ENCODE peak calls at places on chromosomes 16 and 17, in four cellular contexts. I is GM12878, D is IMR-90, M is K562. X is an unnamed sample.
A peak's percentile ranks its signal among the peaks of the same experiment; 100 is the strongest.

GRCh38 chr16:14193316-14193871 is 122.3 kb downstream of the MRTFB start:
- DNase-seq in I (peak; percentile 21), D (no peak), M (no peak), X (no peak)

GRCh38 chr17:74542166-74542565 is 3.7 kb downstream of the CD300C start:
- DNase-seq in I (no peak), D (no peak), M (no peak), X (no peak)

GRCh38 chr17:81018044-81018802 is 16.7 kb upstream of the BAIAP2 start:
- DNase-seq in I (peak; percentile 4), D (peak; percentile 63), M (peak; percentile 92), X (peak; percentile 65)

GRCh38 chr17:2545393-2545792 is 33.7 kb upstream of the METTL16 start:
- DNase-seq in I (no peak), D (no peak), M (no peak), X (no peak)

GRCh38 chr16:55045329-55046145 is 114.9 kb downstream of the IRX5 start:
- DNase-seq in I (no peak), D (no peak), M (no peak), X (no peak)

GRCh38 chr16:80033783-80034468 is 433.4 kb upstream of the MAF start:
- DNase-seq in I (no peak), D (no peak), M (no peak), X (no peak)

GRCh38 chr16:22194707-22195444 is 11.2 kb upstream of the EEF2K start:
- DNase-seq in I (peak; percentile 49), D (no peak), M (peak; percentile 43), X (no peak)

GRCh38 chr17:65334391-65334790 is 197.2 kb downstream of the RGS9 start:
- DNase-seq in I (no peak), D (no peak), M (no peak), X (no peak)

GRCh38 chr16:61295311-61295710 is 740.9 kb downstream of the CDH8 start:
- DNase-seq in I (no peak), D (no peak), M (no peak), X (no peak)

GRCh38 chr16:29315046-29315445 is 91.5 kb downstream of the NPIPB11 start:
- DNase-seq in I (no peak), D (peak; percentile 31), M (no peak), X (no peak)

GRCh38 chr17:30599424-30600061 is 122.3 kb downstream of the GOSR1 start:
- DNase-seq in I (peak; percentile 7), D (no peak), M (no peak), X (no peak)

GRCh38 chr17:9860851-9861250 is 35.1 kb downstream of the GLP2R start:
- DNase-seq in I (no peak), D (no peak), M (no peak), X (no peak)

GRCh38 chr17:81277421-81277820 is 17.7 kb downstream of the SLC38A10 start:
- DNase-seq in I (no peak), D (peak; percentile 68), M (no peak), X (no peak)

GRCh38 chr16:28992496-28992895 is 7.6 kb downstream of the LAT start:
- DNase-seq in I (no peak), D (no peak), M (no peak), X (no peak)

GRCh38 chr17:30323895-30324319 is 9.9 kb downstream of the TMIGD1 start:
- DNase-seq in I (no peak), D (no peak), M (peak; percentile 45), X (peak; percentile 40)

GRCh38 chr16:86257546-86257945 is 252.8 kb upstream of the FOXF1 start:
- DNase-seq in I (no peak), D (no peak), M (no peak), X (no peak)

GRCh38 chr17:29347831-29348281 is 42.3 kb upstream of the TAOK1 start:
- DNase-seq in I (no peak), D (no peak), M (peak; percentile 10), X (no peak)

GRCh38 chr16:85459529-85460251 is 153.4 kb upstream of the GSE1 start:
- DNase-seq in I (no peak), D (no peak), M (peak; percentile 74), X (no peak)

GRCh38 chr17:82930043-82930923 is 90.5 kb upstream of the ZNF750 start:
- DNase-seq in I (no peak), D (no peak), M (no peak), X (no peak)

GRCh38 chr17:82323514-82324234 is 6.3 kb upstream of the CD7 start:
- DNase-seq in I (no peak), D (no peak), M (peak; percentile 81), X (no peak)

GRCh38 chr16:55369151-55369550 is 45.1 kb downstream of the IRX6 start:
- DNase-seq in I (no peak), D (no peak), M (no peak), X (no peak)

GRCh38 chr17:16534236-16534635 is 34.8 kb downstream of the ZNF287 start:
- DNase-seq in I (no peak), D (no peak), M (no peak), X (no peak)
- TF ChIP-seq FOS in I (no peak), D (no peak), M (no peak), X (no peak)

GRCh38 chr16:73191111-73192046 is 143.5 kb upstream of the ZFHX3 start:
- DNase-seq in I (no peak), D (no peak), M (no peak), X (no peak)
- H3K4me3 ChIP-seq in I (no peak overlapping the region), D (no peak overlapping the region), M (no peak overlapping the region), X (no peak overlapping the region)

GRCh38 chr16:58421529-58421928 is 29.3 kb downstream of the GINS3 start:
- DNase-seq in I (no peak), D (peak; percentile 37), M (no peak), X (no peak)
- TF ChIP-seq FOS in I (no peak), D (no peak), M (no peak), X (no peak)

DNA sequence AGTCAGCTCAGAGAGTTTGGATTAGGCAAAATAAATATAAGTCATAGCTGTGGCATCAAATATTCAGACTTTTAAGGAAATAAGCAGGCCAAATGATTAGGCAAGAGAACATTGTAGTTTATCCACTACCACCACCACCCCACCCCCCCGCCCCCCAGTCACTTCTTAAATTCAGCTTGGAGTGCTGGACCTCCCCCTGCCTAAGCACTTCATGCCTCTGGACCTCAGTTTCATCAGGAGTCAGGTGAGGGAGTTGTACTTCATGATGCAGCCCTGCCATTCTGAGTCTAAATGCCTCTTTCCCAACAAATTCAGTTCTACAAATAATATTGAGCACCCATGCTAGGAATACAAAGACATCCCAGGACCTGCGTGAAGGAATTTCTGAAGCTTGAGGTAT is 2.0 kb downstream of the POLR2C start:
- DNase-seq in I (no peak), D (no peak), M (no peak), X (no peak)
- H3K4me3 ChIP-seq in I (no peak overlapping the region), D (no peak overlapping the region), M (no peak overlapping the region), X (no peak overlapping the region)

GRCh38 chr16:19589106-19589505 is 33.6 kb downstream of the VPS35L start:
- DNase-seq in I (no peak), D (no peak), M (no peak), X (no peak)

GRCh38 chr16:19583665-19584300 is 28.3 kb downstream of the VPS35L start:
- DNase-seq in I (no peak), D (peak; percentile 55), M (peak; percentile 63), X (peak; percentile 60)

GRCh38 chr16:19589771-19590302 is 34.3 kb downstream of the VPS35L start:
- DNase-seq in I (no peak), D (peak; percentile 84), M (no peak), X (peak; percentile 97)

DNA sequence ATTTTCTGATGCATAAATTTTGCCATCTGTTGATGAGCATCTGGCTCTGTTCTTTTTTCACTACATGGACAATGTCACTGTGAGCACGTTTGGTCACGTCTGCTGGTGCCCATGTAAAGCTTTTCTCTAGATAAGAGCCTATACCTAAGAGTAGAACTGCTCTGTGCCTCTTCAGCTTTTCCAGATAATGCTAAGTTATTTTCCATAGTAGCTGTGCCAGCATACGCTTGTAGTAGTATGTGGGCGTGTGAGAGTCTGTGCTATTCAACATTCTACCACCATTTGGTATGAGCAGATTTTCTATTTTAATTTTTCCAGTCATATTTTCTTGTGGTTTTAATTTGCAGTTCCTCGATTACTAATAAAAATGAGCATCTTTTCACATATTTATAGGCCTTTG is 33.2 kb downstream of the VPS35L start:
- DNase-seq in I (no peak), D (no peak), M (no peak), X (peak; percentile 31)
- TF ChIP-seq FOS in I (no peak), D (no peak), M (no peak), X (no peak)

DNA sequence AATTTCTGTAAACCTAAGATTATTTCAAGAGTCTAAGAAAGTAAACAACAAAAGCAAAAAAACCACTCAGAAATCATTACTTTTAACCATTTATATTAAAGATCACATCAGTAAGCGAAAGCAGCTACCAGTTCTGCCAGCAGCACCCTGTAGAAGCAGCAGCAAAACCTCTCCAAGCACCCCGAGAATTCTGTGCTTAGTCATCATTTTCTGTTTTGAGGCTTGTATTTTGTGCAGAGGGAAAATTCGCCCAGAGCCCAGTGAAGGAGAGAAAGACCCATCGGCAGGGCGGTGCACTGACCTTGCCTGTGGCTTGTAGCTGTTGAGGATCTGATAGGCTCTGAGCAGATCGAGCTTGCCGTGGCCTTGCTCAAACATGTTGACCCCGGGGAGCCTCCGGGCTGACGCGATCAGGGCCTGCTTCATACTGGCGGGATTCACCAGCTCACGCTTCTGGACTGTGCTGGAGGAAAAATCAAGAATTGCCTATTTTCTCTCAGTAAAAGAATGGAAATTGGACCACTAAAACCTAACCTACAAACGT is 35.2 kb downstream of the MBTPS1 start:
- DNase-seq in I (no peak), D (no peak), M (no peak), X (no peak)
- H3K4me3 ChIP-seq in I (no peak overlapping the region), D (no peak overlapping the region), M (no peak overlapping the region), X (no peak overlapping the region)

GRCh38 chr16:49343291-49343690 is 30.3 kb upstream of the C16orf78 start:
- DNase-seq in I (no peak), D (no peak), M (no peak), X (no peak)
- TF ChIP-seq FOS in I (no peak), D (no peak), M (no peak), X (no peak)

GRCh38 chr16:51402785-51403184 is 251.7 kb upstream of the SALL1 start:
- DNase-seq in I (no peak), D (no peak), M (no peak), X (no peak)
- H3K4me3 ChIP-seq in I (no peak overlapping the region), D (no peak overlapping the region), M (no peak overlapping the region), X (no peak overlapping the region)

DNA sequence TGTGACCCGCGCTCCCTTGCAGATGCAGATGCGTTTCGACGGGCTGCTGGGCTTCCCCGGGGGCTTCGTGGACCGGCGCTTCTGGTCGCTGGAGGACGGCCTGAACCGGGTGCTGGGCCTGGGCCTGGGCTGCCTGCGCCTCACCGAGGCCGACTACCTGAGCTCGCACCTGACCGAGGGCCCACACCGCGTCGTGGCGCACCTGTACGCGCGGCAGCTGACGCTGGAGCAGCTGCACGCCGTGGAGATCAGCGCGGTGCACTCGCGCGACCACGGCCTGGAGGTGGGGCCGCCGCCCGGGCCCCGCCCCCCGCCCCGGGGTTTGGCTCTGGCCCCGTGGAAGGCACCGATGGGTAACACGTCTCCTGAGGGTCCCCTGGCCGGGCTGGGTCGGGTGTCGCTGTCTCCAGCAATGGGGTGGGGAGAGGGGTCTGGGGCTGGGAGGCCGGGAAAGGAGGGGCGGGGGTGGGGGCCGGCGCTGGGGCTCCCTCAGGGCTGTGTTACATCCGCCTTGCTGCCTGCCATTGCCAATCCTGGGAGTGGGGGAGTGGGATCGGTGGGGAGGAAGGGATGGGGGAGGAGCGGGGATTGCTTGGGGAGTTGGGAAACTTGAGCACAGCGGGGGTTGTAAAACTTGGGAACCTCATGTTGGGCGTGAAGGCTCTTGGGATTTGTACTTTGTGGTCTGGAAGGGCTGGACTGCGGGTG is 748 bp downstream of the NUDT16L1 start:
- DNase-seq in I (no peak), D (peak; percentile 38), M (peak; percentile 55), X (peak; percentile 28)
- TF ChIP-seq FOS in I (no peak), D (no peak), M (no peak), X (no peak)

X was measured in endothelial cell of umbilical vein.